ENCODE peak calls at places on chromosomes 11 and 22, in six cellular contexts. U, Q, P, S, R and I are unnamed samples.

GRCh38 chr11:11440149-11440548 is 87.1 kb upstream of the CSNK2A3 start:
- DNase-seq in U (no peak), P (no peak), R (no peak), Q (no peak), S (no peak), I (no peak)

GRCh38 chr22:44618400-44618799 is 83.6 kb upstream of the PRR5 start:
- DNase-seq in R (no peak), Q (no peak), P (no peak), U (no peak), S (no peak), I (no peak)

GRCh38 chr22:34688825-34689224 is 377.1 kb upstream of the ISX start:
- DNase-seq in R (no peak), P (no peak), S (no peak), U (no peak), Q (no peak), I (no peak)

GRCh38 chr11:8082391-8083087 is 1.5 kb downstream of the TUB start:
- DNase-seq in U (no peak), P (no peak), S (no peak), R (no peak), Q (no peak), I (no peak)

GRCh38 chr11:15367695-15368094 is 253.0 kb downstream of the INSC start:
- DNase-seq in S (no peak), P (no peak), U (no peak), R (no peak), Q (no peak), I (no peak)

GRCh38 chr11:77019976-77020591 is 14.1 kb upstream of the B3GNT6 start:
- DNase-seq in R (no peak), U (no peak), S (peak), Q (no peak), P (peak), I (peak)

GRCh38 chr11:75562048-75562835 is at the start of gene SERPINH1:
- DNase-seq in U (peak), R (peak), Q (peak), P (peak), S (peak), I (peak)

GRCh38 chr11:3781423-3781822 is 15.9 kb downstream of the NUP98 start:
- DNase-seq in R (no peak), P (no peak), S (peak), Q (no peak), U (no peak), I (peak)

GRCh38 chr22:39643311-39644083 is 72.9 kb downstream of the CACNA1I start:
- DNase-seq in S (no peak), U (no peak), R (no peak), Q (no peak), P (peak), I (no peak)

GRCh38 chr11:110069158-110069737 is 23.9 kb upstream of the ZC3H12C start:
- DNase-seq in U (no peak), S (peak), P (peak), Q (peak), R (no peak), I (peak)

GRCh38 chr11:70495351-70496310 is 97.3 kb downstream of the CTTN start:
- DNase-seq in Q (no peak), R (no peak), U (no peak), P (no peak), S (no peak), I (no peak)

GRCh38 chr22:49290286-49290685 is 537.4 kb downstream of the BRD1 start:
- DNase-seq in U (no peak), P (no peak), S (no peak), Q (no peak), R (no peak), I (no peak)

GRCh38 chr11:72309074-72309598 is 65.2 kb upstream of the PHOX2A start:
- DNase-seq in S (no peak), Q (no peak), U (no peak), R (no peak), P (no peak), I (no peak)

GRCh38 chr11:17610402-17610894 is 63.4 kb downstream of the OTOG start:
- DNase-seq in P (no peak), U (no peak), Q (no peak), S (no peak), R (no peak), I (no peak)

GRCh38 chr11:24575392-24575791 is 78.5 kb downstream of the LUZP2 start:
- DNase-seq in Q (no peak), R (no peak), S (peak), P (peak), U (no peak), I (no peak)

GRCh38 chr11:14386895-14387480 is 28.0 kb upstream of the RRAS2 start:
- DNase-seq in S (no peak), U (no peak), R (no peak), P (peak), Q (peak), I (no peak)

GRCh38 chr11:17653606-17654005 is 65.8 kb upstream of the MYOD1 start:
- DNase-seq in U (no peak), Q (no peak), R (no peak), P (no peak), S (no peak), I (no peak)

GRCh38 chr22:26610983-26611382 is 6.8 kb downstream of the CRYBB1 start:
- DNase-seq in S (peak), P (peak), Q (no peak), U (no peak), R (no peak), I (peak)

GRCh38 chr11:134544095-134544815 is 132.2 kb upstream of the B3GAT1 start:
- DNase-seq in Q (no peak), P (no peak), R (no peak), S (no peak), U (no peak), I (no peak)

GRCh38 chr11:1043563-1044096 is 7.1 kb upstream of the MUC6 start:
- DNase-seq in R (no peak), S (no peak), U (no peak), Q (no peak), P (no peak), I (no peak)

GRCh38 chr11:29184939-29185890 is 831.6 kb downstream of the KCNA4 start:
- DNase-seq in R (no peak), Q (no peak), P (peak), S (peak), U (no peak), I (peak)

GRCh38 chr11:118911113-118911879 is 14.4 kb downstream of the BCL9L start:
- DNase-seq in U (no peak), S (peak), P (peak), Q (no peak), R (peak), I (peak)

GRCh38 chr11:85823816-85824215 is 12.9 kb upstream of the SYTL2 start:
- DNase-seq in S (no peak), R (peak), P (no peak), U (peak), Q (no peak), I (no peak)

GRCh38 chr11:103829596-103829995 is 206.8 kb upstream of the DDI1 start:
- DNase-seq in U (no peak), P (no peak), S (no peak), Q (no peak), R (no peak), I (no peak)

GRCh38 chr11:2529636-2530035 is 84.8 kb downstream of the KCNQ1 start:
- DNase-seq in Q (no peak), S (no peak), P (no peak), R (no peak), U (no peak), I (no peak)

GRCh38 chr22:47055921-47056320 is 293.5 kb downstream of the TBC1D22A start:
- DNase-seq in P (no peak), S (no peak), U (no peak), Q (no peak), R (no peak), I (no peak)

GRCh38 chr11:110857885-110858555 is 145.8 kb upstream of the ARHGAP20 start:
- DNase-seq in U (no peak), P (peak), R (no peak), Q (no peak), S (peak), I (peak)

GRCh38 chr11:108803781-108804180 is 138.9 kb downstream of the DDX10 start:
- DNase-seq in P (peak), U (no peak), R (no peak), Q (no peak), S (no peak), I (no peak)

GRCh38 chr11:130390071-130390758 is 38.2 kb downstream of the ADAMTS8 start:
- DNase-seq in R (no peak), U (no peak), S (peak), P (peak), Q (no peak), I (peak)

GRCh38 chr11:112226062-112226921 is at the start of gene PTS:
- DNase-seq in S (peak), Q (peak), U (peak), P (peak), R (peak), I (peak)

GRCh38 chr22:47206819-47207218 is 444.4 kb downstream of the TBC1D22A start:
- DNase-seq in U (no peak), Q (no peak), P (no peak), S (no peak), R (no peak), I (no peak)